ENCODE peak calls at places on chromosomes 3 and 15, in four cellular contexts. D, O, J and Q are unnamed samples.
A peak's percentile ranks its signal among the peaks of the same experiment; 100 is the strongest.

GRCh38 chr15:43249699-43250203 is 17.0 kb downstream of the TGM5 start:
- DNase-seq in O (no peak), J (no peak), D (no peak), Q (peak; percentile 35)

GRCh38 chr3:61861410-61861809 is 300.0 kb downstream of the PTPRG start:
- DNase-seq in O (no peak), J (no peak), D (no peak), Q (no peak)

GRCh38 chr3:117101697-117102096 is 392.1 kb downstream of the TUSC7 start:
- DNase-seq in O (no peak), D (no peak), J (no peak), Q (no peak)

GRCh38 chr3:76432396-76432795 is 607.5 kb upstream of the ROBO2 start:
- DNase-seq in J (no peak), O (no peak), D (no peak), Q (no peak)

GRCh38 chr3:9704343-9705322 is 1.0 kb downstream of the CPNE9 start:
- DNase-seq in D (no peak), O (peak; percentile 95), J (no peak), Q (no peak)

GRCh38 chr15:84982301-84982920 is 755 bp downstream of the PDE8A start:
- DNase-seq in D (no peak), J (peak; percentile 57), O (no peak), Q (no peak)

GRCh38 chr3:183455064-183455463 is 26.6 kb upstream of the MCF2L2 start:
- DNase-seq in J (no peak), O (no peak), D (no peak), Q (no peak)

GRCh38 chr3:175002732-175003143 is 143.6 kb downstream of the NAALADL2 start:
- DNase-seq in O (no peak), J (no peak), D (no peak), Q (peak; percentile 99)

GRCh38 chr3:10817506-10817905 is 1.5 kb downstream of the SLC6A11 start:
- DNase-seq in D (no peak), O (peak; percentile 41), J (no peak), Q (no peak)

GRCh38 chr3:42012935-42013651 is 51.2 kb upstream of the ULK4 start:
- DNase-seq in J (peak; percentile 69), D (peak; percentile 62), O (peak; percentile 96), Q (no peak)

GRCh38 chr3:187728248-187728647 is 17.0 kb downstream of the BCL6 start:
- DNase-seq in D (no peak), O (no peak), J (no peak), Q (no peak)

GRCh38 chr3:197749315-197749600 is 425 bp upstream of the FYTTD1 start:
- DNase-seq in O (peak; percentile 83), J (peak; percentile 65), D (peak; percentile 79), Q (no peak)

GRCh38 chr3:147195896-147196295 is 210.4 kb downstream of the ZIC4 start:
- DNase-seq in J (no peak), D (no peak), O (no peak), Q (no peak)

GRCh38 chr15:58472821-58473581 is 41.2 kb downstream of the LIPC start:
- DNase-seq in D (peak; percentile 86), O (no peak), J (no peak), Q (no peak)

GRCh38 chr3:149375164-149375823 is 2.2 kb downstream of the TM4SF1 start:
- DNase-seq in J (no peak), D (no peak), O (no peak), Q (no peak)

GRCh38 chr15:34239151-34239761 is 14.4 kb downstream of the EMC4 start:
- DNase-seq in D (no peak), J (no peak), O (no peak), Q (peak; percentile 86)

GRCh38 chr15:39194431-39194830 is 386.4 kb upstream of the THBS1 start:
- DNase-seq in O (no peak), D (no peak), J (no peak), Q (no peak)

GRCh38 chr15:29812384-29812694 is 9.9 kb downstream of the TJP1 start:
- DNase-seq in D (no peak), O (no peak), J (no peak), Q (no peak)

GRCh38 chr3:4885322-4885721 is 93.9 kb upstream of the BHLHE40 start:
- DNase-seq in J (no peak), D (no peak), O (no peak), Q (no peak)

GRCh38 chr15:88987951-88988671 is 74.9 kb upstream of the MFGE8 start:
- DNase-seq in O (no peak), J (no peak), D (no peak), Q (no peak)

GRCh38 chr3:188796122-188796631 is 375.6 kb upstream of the TPRG1 start:
- DNase-seq in D (no peak), J (peak; percentile 60), O (no peak), Q (peak; percentile 88)

GRCh38 chr3:152455989-152456388 is 187.3 kb downstream of the MBNL1 start:
- DNase-seq in O (no peak), D (no peak), J (no peak), Q (no peak)

GRCh38 chr3:152458725-152459515 is 190.2 kb downstream of the MBNL1 start:
- DNase-seq in O (no peak), D (no peak), J (no peak), Q (no peak)

GRCh38 chr3:152460936-152461335 is 192.2 kb downstream of the MBNL1 start:
- DNase-seq in O (no peak), D (no peak), J (no peak), Q (no peak)

GRCh38 chr3:152459572-152459971 is 190.8 kb downstream of the MBNL1 start:
- DNase-seq in D (no peak), J (no peak), O (no peak), Q (no peak)

DNA sequence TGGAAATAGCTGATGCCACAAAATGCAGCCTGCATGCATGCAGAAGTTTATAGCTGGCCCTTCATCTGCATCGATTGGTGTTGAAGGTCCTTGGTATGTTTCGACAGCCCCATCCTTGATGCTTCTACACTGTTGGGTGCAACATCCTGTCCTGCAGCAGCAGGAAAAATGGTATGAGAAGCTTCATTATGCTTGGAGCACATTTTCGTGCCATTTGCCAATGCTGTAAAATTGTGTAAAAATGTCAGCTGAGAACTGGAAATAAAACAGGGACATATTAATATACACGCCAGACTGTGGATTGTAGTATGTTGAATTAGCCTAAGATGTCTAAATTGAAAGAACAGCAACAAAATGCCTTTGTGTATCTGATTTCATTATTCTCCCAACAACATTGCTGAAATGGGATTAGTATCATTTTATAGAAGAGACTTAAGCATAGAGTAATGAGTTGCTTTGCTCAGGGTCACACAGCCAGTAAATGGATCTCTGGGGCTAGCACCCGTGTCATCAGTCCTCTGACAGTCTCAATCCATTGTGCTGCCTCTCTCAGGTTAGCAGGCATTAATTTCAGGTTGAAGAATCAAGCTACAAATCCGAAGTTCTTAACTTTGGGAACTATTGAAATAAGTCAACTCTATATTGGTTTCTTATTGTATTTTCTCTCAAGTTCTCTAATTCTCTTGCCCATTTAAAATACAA is 189.4 kb downstream of the MBNL1 start:
- DNase-seq in O (no peak), D (no peak), J (no peak), Q (no peak)
- H3K36me3 ChIP-seq in O (peaks cover 61% of the 10 kb centered on the region), D (peaks cover 93% of the 10 kb centered on the region), J (peaks cover 11% of the 10 kb centered on the region), Q (peaks cover 8% of the 10 kb centered on the region)

GRCh38 chr3:16998236-16998923 is 113.6 kb downstream of the PLCL2 start:
- DNase-seq in O (no peak), J (no peak), D (no peak), Q (no peak)
- H3K4me3 ChIP-seq in O (no peak overlapping the region), J (no peak overlapping the region), D (no peak overlapping the region), Q (no peak overlapping the region)

DNA sequence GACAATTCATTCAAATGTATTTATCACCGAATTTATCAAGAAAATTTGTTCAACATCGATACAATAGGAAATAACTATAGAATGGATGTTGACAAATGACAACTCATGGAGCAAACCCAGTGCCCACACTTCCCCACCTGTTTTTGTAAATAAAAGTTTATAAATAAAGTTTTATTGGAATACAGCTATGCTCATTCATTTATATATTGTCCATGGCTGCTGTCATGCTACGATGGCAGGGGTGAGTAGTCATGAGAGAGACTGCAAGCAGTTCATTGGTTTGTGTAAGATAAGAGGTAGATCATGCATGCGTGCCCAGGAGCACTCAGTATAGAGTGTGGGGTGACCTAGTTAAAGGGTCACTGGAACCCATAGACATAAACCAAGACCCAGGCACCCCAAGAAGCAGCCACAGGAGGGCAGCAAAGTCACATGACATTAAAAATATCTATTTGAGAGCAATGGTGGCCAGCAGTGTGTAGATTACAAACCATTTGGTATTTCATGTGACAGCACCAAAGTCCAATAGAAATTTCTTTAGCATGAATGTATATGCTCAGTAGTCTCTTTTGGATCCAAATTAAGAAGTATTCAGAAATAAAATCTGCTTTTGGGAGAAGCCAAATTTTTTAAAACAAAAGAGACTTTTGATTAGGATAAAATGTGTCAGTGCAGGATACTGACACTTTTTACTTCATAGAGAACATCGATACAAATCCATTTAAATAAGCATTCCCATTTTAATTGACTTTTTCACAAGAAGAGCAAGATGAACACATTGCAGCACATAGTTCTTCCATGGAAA is 794.8 kb downstream of the MCTP2 start:
- DNase-seq in J (peak; percentile 19), O (peak; percentile 24), D (peak; percentile 26), Q (no peak)
- TF ChIP-seq CTCF in J (no peak), O (peak; percentile 33), D (peak; percentile 58), Q (peak; percentile 85)

DNA sequence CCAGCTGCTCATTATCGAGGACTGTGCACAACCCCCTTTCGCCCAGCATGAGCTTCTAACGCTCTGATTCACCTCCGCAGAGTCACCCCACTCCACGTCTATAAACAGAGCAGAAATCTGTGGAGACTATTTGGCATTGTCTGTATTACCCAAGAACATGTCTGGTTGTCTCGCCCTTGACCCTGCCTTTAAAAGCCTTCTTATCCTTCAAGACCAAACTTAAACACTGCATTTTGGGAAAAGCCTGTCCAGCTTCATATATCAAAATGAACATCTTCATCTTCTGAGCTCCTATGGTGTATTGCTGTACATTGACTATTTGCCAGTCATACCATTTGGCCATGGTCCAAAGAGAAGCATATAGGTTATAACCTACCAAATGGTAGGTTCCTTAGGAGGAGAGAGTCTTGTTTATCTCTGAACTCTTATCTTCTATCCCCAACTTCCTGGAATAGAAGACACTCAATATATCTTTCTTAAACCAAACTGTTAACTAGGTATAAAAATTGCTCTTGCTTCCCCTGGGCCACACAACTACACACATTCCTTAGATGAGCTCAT is 90.2 kb downstream of the FBN1 start:
- DNase-seq in O (no peak), D (no peak), J (no peak), Q (no peak)
- H3K36me3 ChIP-seq in O (peaks cover 16% of the 10 kb centered on the region), D (no peaks in the 10 kb centered on the region), J (no peaks in the 10 kb centered on the region), Q (no peaks in the 10 kb centered on the region)

DNA sequence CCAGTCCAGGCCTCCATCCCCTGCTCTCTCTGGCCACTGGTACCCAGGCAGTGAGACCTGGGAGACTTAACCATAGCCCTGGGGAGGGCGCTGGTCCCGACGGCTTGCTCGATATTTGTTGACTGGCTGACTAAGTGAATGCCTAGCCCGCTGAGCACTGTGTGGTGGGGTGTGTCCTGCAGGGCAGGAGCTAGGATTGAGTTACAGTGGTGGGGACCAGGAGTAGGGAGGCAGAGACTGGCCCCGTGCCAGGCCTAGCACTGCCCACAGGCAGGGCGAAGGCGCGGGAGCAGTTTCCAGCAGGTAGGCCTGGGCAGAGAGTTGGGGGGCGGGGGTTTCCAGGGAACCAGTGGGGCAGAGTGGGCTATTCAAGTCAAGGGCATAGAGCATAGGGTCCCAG is at the start of gene VILL:
- DNase-seq in D (no peak), O (no peak), J (no peak), Q (no peak)
- H3K4me3 ChIP-seq in D (no peak within 1 kb of the TSS), O (no peak within 1 kb of the TSS), J (no peak within 1 kb of the TSS), Q (no peak within 1 kb of the TSS)

GRCh38 chr3:172982731-172983364 is 158.2 kb downstream of the SPATA16 start:
- DNase-seq in J (no peak), D (no peak), O (peak; percentile 37), Q (no peak)
- TF ChIP-seq CTCF in J (no peak), D (peak; percentile 12), O (no peak), Q (no peak)

DNA sequence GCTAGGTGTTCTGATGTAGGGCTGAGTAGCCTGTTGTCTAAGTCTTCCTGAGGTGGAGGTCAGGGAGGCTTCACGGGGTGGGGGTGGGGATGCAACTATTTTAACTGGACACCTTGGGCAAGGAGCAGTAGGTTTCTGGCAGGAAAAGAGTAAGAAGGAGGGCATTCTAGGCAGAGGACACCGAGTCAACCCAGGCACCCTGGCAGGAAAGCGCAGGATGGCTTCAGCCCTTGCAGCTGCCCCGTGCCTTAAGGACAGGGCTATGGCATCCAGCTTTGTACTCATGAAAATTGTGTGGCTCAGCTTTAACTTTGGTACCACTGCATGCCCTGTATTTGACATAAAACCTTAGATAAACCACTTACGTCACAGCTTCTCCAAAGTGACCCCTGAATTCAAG is 6.4 kb upstream of the FILIP1L start:
- DNase-seq in D (no peak), O (no peak), J (no peak), Q (no peak)
- H3K36me3 ChIP-seq in D (no peaks in the 10 kb centered on the region), O (no peaks in the 10 kb centered on the region), J (no peaks in the 10 kb centered on the region), Q (no peaks in the 10 kb centered on the region)